ENCODE peak calls at places on chromosomes 16 and 17, in five cellular contexts. One of them, this sample, is unnamed.

GRCh38 chr16:21088646-21089538 is 61.8 kb downstream of the DNAH3 start:
- DNase-seq in fibroblast of the aortic adventitia: peak; percentile 73
- DNase-seq in AG10803: peak; percentile 71
- DNase-seq in IMR-90: peak; percentile 69
- DNase-seq in ascending aorta: no peak
- DNase-seq in this sample: no peak

GRCh38 chr16:11105038-11105903 is 150.7 kb downstream of the SOCS1 start:
- DNase-seq in fibroblast of the aortic adventitia: peak; percentile 97
- DNase-seq in AG10803: peak; percentile 93
- DNase-seq in IMR-90: peak; percentile 98
- DNase-seq in ascending aorta: no peak
- DNase-seq in this sample: peak; percentile 97

GRCh38 chr17:45906927-45907622 is 12.7 kb downstream of the MAPT start:
- DNase-seq in fibroblast of the aortic adventitia: no peak
- DNase-seq in AG10803: no peak
- DNase-seq in IMR-90: no peak
- DNase-seq in ascending aorta: no peak
- DNase-seq in this sample: no peak

GRCh38 chr16:23640669-23640958 is 496 bp downstream of the PALB2 start:
- DNase-seq in fibroblast of the aortic adventitia: peak; percentile 3
- DNase-seq in AG10803: peak; percentile 1
- DNase-seq in IMR-90: no peak
- DNase-seq in ascending aorta: no peak
- DNase-seq in this sample: no peak

GRCh38 chr16:3838600-3839401 is 41.7 kb downstream of the CREBBP start:
- DNase-seq in fibroblast of the aortic adventitia: peak; percentile 42
- DNase-seq in AG10803: no peak
- DNase-seq in IMR-90: peak; percentile 30
- DNase-seq in ascending aorta: no peak
- DNase-seq in this sample: peak; percentile 21

GRCh38 chr16:28211758-28212531 is at the start of gene XPO6:
- DNase-seq in fibroblast of the aortic adventitia: peak; percentile 90
- DNase-seq in AG10803: peak; percentile 88
- DNase-seq in IMR-90: peak; percentile 89
- DNase-seq in ascending aorta: peak; percentile 66
- DNase-seq in this sample: peak; percentile 95

GRCh38 chr16:15672514-15673167 is 22.6 kb downstream of the NDE1 start:
- DNase-seq in fibroblast of the aortic adventitia: peak; percentile 97
- DNase-seq in AG10803: peak; percentile 99
- DNase-seq in IMR-90: peak; percentile 96
- DNase-seq in ascending aorta: peak; percentile 91
- DNase-seq in this sample: peak; percentile 98

GRCh38 chr16:3907586-3907985 is 27.1 kb upstream of the CREBBP start:
- DNase-seq in fibroblast of the aortic adventitia: no peak
- DNase-seq in AG10803: no peak
- DNase-seq in IMR-90: no peak
- DNase-seq in ascending aorta: no peak
- DNase-seq in this sample: no peak

GRCh38 chr17:36928450-36929125 is 8.7 kb upstream of the LHX1 start:
- DNase-seq in fibroblast of the aortic adventitia: no peak
- DNase-seq in AG10803: no peak
- DNase-seq in IMR-90: no peak
- DNase-seq in ascending aorta: no peak
- DNase-seq in this sample: no peak

GRCh38 chr17:79979841-79980215 is 55.8 kb downstream of the TBC1D16 start:
- DNase-seq in fibroblast of the aortic adventitia: no peak
- DNase-seq in AG10803: no peak
- DNase-seq in IMR-90: no peak
- DNase-seq in ascending aorta: no peak
- DNase-seq in this sample: no peak

GRCh38 chr16:4910828-4911227 is 26.1 kb downstream of the PPL start:
- DNase-seq in fibroblast of the aortic adventitia: no peak
- DNase-seq in AG10803: no peak
- DNase-seq in IMR-90: no peak
- DNase-seq in ascending aorta: no peak
- DNase-seq in this sample: no peak

GRCh38 chr17:34357398-34357797 is 1.1 kb downstream of the CCL13 start:
- DNase-seq in fibroblast of the aortic adventitia: no peak
- DNase-seq in AG10803: no peak
- DNase-seq in IMR-90: no peak
- DNase-seq in ascending aorta: no peak
- DNase-seq in this sample: no peak

GRCh38 chr17:18116078-18116477 is 7.5 kb downstream of the MYO15A start:
- DNase-seq in fibroblast of the aortic adventitia: no peak
- DNase-seq in AG10803: no peak
- DNase-seq in IMR-90: no peak
- DNase-seq in ascending aorta: no peak
- DNase-seq in this sample: no peak

GRCh38 chr16:53022374-53022773 is 30.3 kb downstream of the CHD9NB start:
- DNase-seq in fibroblast of the aortic adventitia: peak; percentile 67
- DNase-seq in AG10803: peak; percentile 49
- DNase-seq in IMR-90: peak; percentile 43
- DNase-seq in ascending aorta: no peak
- DNase-seq in this sample: peak; percentile 70

GRCh38 chr16:46822270-46822669 is 8.7 kb downstream of the C16orf87 start:
- DNase-seq in fibroblast of the aortic adventitia: peak; percentile 74
- DNase-seq in AG10803: peak; percentile 51
- DNase-seq in IMR-90: peak; percentile 91
- DNase-seq in ascending aorta: no peak
- DNase-seq in this sample: peak; percentile 25

GRCh38 chr17:75758131-75758905 is 6.7 kb downstream of the GALK1 start:
- DNase-seq in fibroblast of the aortic adventitia: no peak
- DNase-seq in AG10803: no peak
- DNase-seq in IMR-90: no peak
- DNase-seq in ascending aorta: no peak
- DNase-seq in this sample: no peak

GRCh38 chr17:63774141-63774981 is at the start of gene DDX42:
- DNase-seq in fibroblast of the aortic adventitia: peak; percentile 52
- DNase-seq in AG10803: peak; percentile 65
- DNase-seq in IMR-90: peak; percentile 54
- DNase-seq in ascending aorta: peak; percentile 51
- DNase-seq in this sample: peak; percentile 62

GRCh38 chr17:41777579-41778188 is 8.8 kb downstream of the JUP start:
- DNase-seq in fibroblast of the aortic adventitia: peak; percentile 89
- DNase-seq in AG10803: peak; percentile 79
- DNase-seq in IMR-90: peak; percentile 96
- DNase-seq in ascending aorta: no peak
- DNase-seq in this sample: peak; percentile 99

GRCh38 chr17:63421681-63422645 is 24.1 kb downstream of the CYB561 start:
- DNase-seq in fibroblast of the aortic adventitia: no peak
- DNase-seq in AG10803: no peak
- DNase-seq in IMR-90: no peak
- DNase-seq in ascending aorta: no peak
- DNase-seq in this sample: no peak

GRCh38 chr16:69499541-69500255 is 66.1 kb upstream of the NFAT5 start:
- DNase-seq in fibroblast of the aortic adventitia: no peak
- DNase-seq in AG10803: no peak
- DNase-seq in IMR-90: no peak
- DNase-seq in ascending aorta: no peak
- DNase-seq in this sample: no peak

GRCh38 chr17:3912827-3913226 is 3.4 kb downstream of the P2RX1 start:
- DNase-seq in fibroblast of the aortic adventitia: no peak
- DNase-seq in AG10803: no peak
- DNase-seq in IMR-90: no peak
- DNase-seq in ascending aorta: no peak
- DNase-seq in this sample: no peak

GRCh38 chr16:78005881-78006280 is 16.5 kb upstream of the CLEC3A start:
- DNase-seq in fibroblast of the aortic adventitia: no peak
- DNase-seq in AG10803: no peak
- DNase-seq in IMR-90: no peak
- DNase-seq in ascending aorta: no peak
- DNase-seq in this sample: no peak
- TF ChIP-seq CTCF in fibroblast of the aortic adventitia: peak; percentile 9
- TF ChIP-seq CTCF in AG10803: no peak
- TF ChIP-seq CTCF in IMR-90: peak; percentile 13
- TF ChIP-seq CTCF in ascending aorta: no peak
- TF ChIP-seq CTCF in this sample: peak; percentile 12

DNA sequence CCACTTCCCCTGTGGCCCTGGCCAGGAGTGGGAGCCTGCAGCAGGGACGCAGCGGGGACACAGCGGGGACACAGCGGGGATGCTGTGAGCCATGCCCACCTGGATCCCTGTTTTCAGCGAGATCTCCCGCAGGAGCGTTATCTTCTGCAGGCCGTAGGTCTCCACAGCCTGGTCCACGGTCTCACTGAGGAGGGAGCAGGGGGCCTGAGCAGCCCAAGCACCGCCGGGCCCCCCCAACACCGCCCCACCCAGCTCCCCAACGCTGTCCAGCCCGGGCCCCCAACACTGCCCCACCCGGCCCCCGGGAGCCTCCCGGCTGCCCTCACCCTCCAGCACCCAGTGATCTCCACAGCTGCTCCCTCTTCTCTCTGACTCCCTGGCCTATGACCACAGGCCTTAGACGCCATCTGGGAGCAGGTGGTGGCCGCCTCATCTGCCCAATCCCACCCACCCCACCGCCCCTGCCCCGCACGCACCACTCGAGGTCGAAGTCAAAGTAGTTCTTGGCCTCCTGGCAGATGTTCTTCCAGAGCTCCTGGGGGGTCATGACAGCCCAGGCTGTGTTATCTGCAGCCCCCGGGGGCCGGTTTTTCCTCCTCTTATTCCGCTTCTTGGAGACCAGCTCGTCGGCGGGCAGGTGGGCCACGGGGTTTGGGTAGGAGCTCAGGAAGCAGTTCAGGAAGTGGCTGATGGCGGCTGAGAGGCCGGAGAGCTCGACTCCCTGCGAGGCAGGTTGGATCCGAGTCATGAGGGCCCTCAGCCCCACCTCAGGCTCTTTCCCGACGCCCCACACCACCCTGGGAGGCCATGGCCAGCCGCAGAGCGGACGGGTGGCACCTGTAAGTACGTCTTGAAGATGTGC is 17.0 kb downstream of the CLUH start:
- DNase-seq in fibroblast of the aortic adventitia: no peak
- DNase-seq in AG10803: no peak
- DNase-seq in IMR-90: no peak
- DNase-seq in ascending aorta: peak; percentile 5
- DNase-seq in this sample: no peak
- H3K4me3 ChIP-seq in fibroblast of the aortic adventitia: no peak overlapping the region
- H3K4me3 ChIP-seq in AG10803: no peak overlapping the region
- H3K4me3 ChIP-seq in IMR-90: no peak overlapping the region
- H3K4me3 ChIP-seq in ascending aorta: no peak overlapping the region
- H3K4me3 ChIP-seq in this sample: no peak overlapping the region

GRCh38 chr17:50601789-50602375 is 32.8 kb upstream of the ABCC3 start:
- DNase-seq in fibroblast of the aortic adventitia: no peak
- DNase-seq in AG10803: no peak
- DNase-seq in IMR-90: no peak
- DNase-seq in ascending aorta: no peak
- DNase-seq in this sample: no peak

GRCh38 chr17:50604470-50604869 is 30.2 kb upstream of the ABCC3 start:
- DNase-seq in fibroblast of the aortic adventitia: peak; percentile 85
- DNase-seq in AG10803: peak; percentile 38
- DNase-seq in IMR-90: peak; percentile 28
- DNase-seq in ascending aorta: no peak
- DNase-seq in this sample: peak; percentile 91

GRCh38 chr17:50602514-50603235 is 32.0 kb upstream of the ABCC3 start:
- DNase-seq in fibroblast of the aortic adventitia: no peak
- DNase-seq in AG10803: no peak
- DNase-seq in IMR-90: no peak
- DNase-seq in ascending aorta: no peak
- DNase-seq in this sample: no peak

GRCh38 chr17:50605434-50605833 is 29.2 kb upstream of the ABCC3 start:
- DNase-seq in fibroblast of the aortic adventitia: peak; percentile 75
- DNase-seq in AG10803: no peak
- DNase-seq in IMR-90: no peak
- DNase-seq in ascending aorta: no peak
- DNase-seq in this sample: peak; percentile 54

GRCh38 chr17:50603340-50603739 is 31.3 kb upstream of the ABCC3 start:
- DNase-seq in fibroblast of the aortic adventitia: no peak
- DNase-seq in AG10803: no peak
- DNase-seq in IMR-90: no peak
- DNase-seq in ascending aorta: no peak
- DNase-seq in this sample: no peak
- TF ChIP-seq CTCF in fibroblast of the aortic adventitia: no peak
- TF ChIP-seq CTCF in AG10803: peak; percentile 11
- TF ChIP-seq CTCF in IMR-90: no peak
- TF ChIP-seq CTCF in ascending aorta: no peak
- TF ChIP-seq CTCF in this sample: peak; percentile 13

GRCh38 chr16:57591086-57591869 is 37.2 kb upstream of the ADGRG1 start:
- DNase-seq in fibroblast of the aortic adventitia: peak; percentile 94
- DNase-seq in AG10803: peak; percentile 67
- DNase-seq in IMR-90: peak; percentile 82
- DNase-seq in ascending aorta: no peak
- DNase-seq in this sample: peak; percentile 78

GRCh38 chr16:57588821-57589220 is 39.6 kb upstream of the ADGRG1 start:
- DNase-seq in fibroblast of the aortic adventitia: no peak
- DNase-seq in AG10803: no peak
- DNase-seq in IMR-90: no peak
- DNase-seq in ascending aorta: no peak
- DNase-seq in this sample: no peak

GRCh38 chr16:57591870-57592485 is 36.5 kb upstream of the ADGRG1 start:
- DNase-seq in fibroblast of the aortic adventitia: no peak
- DNase-seq in AG10803: no peak
- DNase-seq in IMR-90: no peak
- DNase-seq in ascending aorta: no peak
- DNase-seq in this sample: no peak

GRCh38 chr16:57590654-57591085 is 37.8 kb upstream of the ADGRG1 start:
- DNase-seq in fibroblast of the aortic adventitia: peak; percentile 86
- DNase-seq in AG10803: peak; percentile 42
- DNase-seq in IMR-90: peak; percentile 80
- DNase-seq in ascending aorta: no peak
- DNase-seq in this sample: peak; percentile 83

GRCh38 chr16:57589374-57589773 is 39.1 kb upstream of the ADGRG1 start:
- DNase-seq in fibroblast of the aortic adventitia: no peak
- DNase-seq in AG10803: no peak
- DNase-seq in IMR-90: no peak
- DNase-seq in ascending aorta: no peak
- DNase-seq in this sample: no peak
- H3K4me3 ChIP-seq in fibroblast of the aortic adventitia: no peak overlapping the region
- H3K4me3 ChIP-seq in AG10803: no peak overlapping the region
- H3K4me3 ChIP-seq in IMR-90: no peak overlapping the region
- H3K4me3 ChIP-seq in ascending aorta: no peak overlapping the region
- H3K4me3 ChIP-seq in this sample: no peak overlapping the region

DNA sequence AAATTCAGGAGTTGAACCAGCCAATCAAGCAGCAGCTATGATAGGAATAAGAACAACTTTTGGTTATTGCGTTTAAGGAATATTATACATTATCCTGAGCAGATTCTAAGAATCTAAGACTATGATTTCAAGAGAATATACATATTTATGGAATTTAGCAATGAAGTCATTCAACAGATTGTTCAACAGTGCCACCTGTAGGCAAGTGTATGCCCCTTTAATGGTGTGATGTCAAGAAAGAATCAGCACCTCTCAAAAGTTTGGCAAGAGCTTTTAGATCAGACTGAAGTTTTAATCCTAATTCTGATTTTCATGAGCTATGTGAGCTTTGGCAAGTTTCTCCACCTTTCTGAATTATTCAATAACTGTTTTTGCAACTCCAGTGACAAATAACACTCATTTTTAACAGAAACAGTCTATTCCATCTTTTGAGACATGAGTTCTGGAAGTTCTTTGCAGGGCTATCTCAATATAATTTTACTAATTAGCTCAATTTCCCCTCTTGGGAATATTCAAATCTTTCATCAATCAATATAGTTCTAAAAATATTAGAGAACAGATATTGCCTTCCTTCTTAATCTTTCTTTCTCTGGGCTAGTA is 474.3 kb upstream of the TOM1L1 start:
- DNase-seq in fibroblast of the aortic adventitia: no peak
- DNase-seq in AG10803: no peak
- DNase-seq in IMR-90: no peak
- DNase-seq in ascending aorta: no peak
- DNase-seq in this sample: peak; percentile 2
- TF ChIP-seq CTCF in fibroblast of the aortic adventitia: no peak
- TF ChIP-seq CTCF in AG10803: no peak
- TF ChIP-seq CTCF in IMR-90: no peak
- TF ChIP-seq CTCF in ascending aorta: no peak
- TF ChIP-seq CTCF in this sample: no peak

This sample was measured in fibroblast of pulmonary artery.